ENCODE peak calls at places on chromosomes 12 and 14, in seven cellular contexts. One of them, this sample, is unnamed.

GRCh38 chr14:70622111-70622712 is 19.5 kb upstream of the TTC9 start:
- DNase-seq in right atrium auricular region: no peak
- DNase-seq in CD8-positive, alpha-beta T cell: peak; percentile 34
- DNase-seq in GM19239: no peak
- DNase-seq in naive thymus-derived CD8-positive, alpha-beta T cell: peak; percentile 66
- DNase-seq in lower lobe of right lung: no peak
- DNase-seq in HuH-7.5: no peak
- DNase-seq in this sample: no peak

GRCh38 chr12:98821232-98821631 is 176.1 kb downstream of the APAF1 start:
- DNase-seq in naive thymus-derived CD8-positive, alpha-beta T cell: no peak
- DNase-seq in right atrium auricular region: no peak
- DNase-seq in CD8-positive, alpha-beta T cell: no peak
- DNase-seq in GM19239: no peak
- DNase-seq in HuH-7.5: no peak
- DNase-seq in lower lobe of right lung: no peak
- DNase-seq in this sample: no peak

GRCh38 chr12:99911967-99912366 is 72.8 kb downstream of the ANKS1B start:
- DNase-seq in lower lobe of right lung: no peak
- DNase-seq in GM19239: no peak
- DNase-seq in CD8-positive, alpha-beta T cell: no peak
- DNase-seq in naive thymus-derived CD8-positive, alpha-beta T cell: no peak
- DNase-seq in HuH-7.5: no peak
- DNase-seq in right atrium auricular region: no peak
- DNase-seq in this sample: no peak

GRCh38 chr14:61561657-61562276 is 133.5 kb upstream of the HIF1A start:
- DNase-seq in lower lobe of right lung: peak; percentile 66
- DNase-seq in naive thymus-derived CD8-positive, alpha-beta T cell: no peak
- DNase-seq in CD8-positive, alpha-beta T cell: no peak
- DNase-seq in HuH-7.5: peak; percentile 65
- DNase-seq in right atrium auricular region: peak; percentile 82
- DNase-seq in GM19239: no peak
- DNase-seq in this sample: no peak

GRCh38 chr12:46494424-46494823 is 121.9 kb upstream of the SLC38A2 start:
- DNase-seq in GM19239: no peak
- DNase-seq in HuH-7.5: no peak
- DNase-seq in CD8-positive, alpha-beta T cell: no peak
- DNase-seq in right atrium auricular region: no peak
- DNase-seq in lower lobe of right lung: no peak
- DNase-seq in naive thymus-derived CD8-positive, alpha-beta T cell: no peak
- DNase-seq in this sample: no peak

GRCh38 chr14:73773441-73774243 is 59.5 kb upstream of the PNMA1 start:
- DNase-seq in naive thymus-derived CD8-positive, alpha-beta T cell: no peak
- DNase-seq in CD8-positive, alpha-beta T cell: no peak
- DNase-seq in HuH-7.5: no peak
- DNase-seq in right atrium auricular region: no peak
- DNase-seq in GM19239: no peak
- DNase-seq in lower lobe of right lung: no peak
- DNase-seq in this sample: no peak

GRCh38 chr14:61003571-61003970 is 22.5 kb downstream of the SLC38A6 start:
- DNase-seq in right atrium auricular region: no peak
- DNase-seq in naive thymus-derived CD8-positive, alpha-beta T cell: no peak
- DNase-seq in HuH-7.5: no peak
- DNase-seq in CD8-positive, alpha-beta T cell: no peak
- DNase-seq in GM19239: no peak
- DNase-seq in lower lobe of right lung: no peak
- DNase-seq in this sample: no peak

GRCh38 chr14:101128478-101129450 is 225.2 kb upstream of the RTL1 start:
- DNase-seq in GM19239: no peak
- DNase-seq in right atrium auricular region: no peak
- DNase-seq in lower lobe of right lung: peak; percentile 31
- DNase-seq in HuH-7.5: no peak
- DNase-seq in naive thymus-derived CD8-positive, alpha-beta T cell: no peak
- DNase-seq in CD8-positive, alpha-beta T cell: no peak
- DNase-seq in this sample: no peak

GRCh38 chr12:117671734-117672133 is 297.1 kb downstream of the KSR2 start:
- DNase-seq in lower lobe of right lung: no peak
- DNase-seq in CD8-positive, alpha-beta T cell: no peak
- DNase-seq in naive thymus-derived CD8-positive, alpha-beta T cell: no peak
- DNase-seq in HuH-7.5: peak; percentile 34
- DNase-seq in right atrium auricular region: no peak
- DNase-seq in GM19239: peak; percentile 21
- DNase-seq in this sample: no peak

GRCh38 chr12:62267490-62267889 is 7.3 kb downstream of the USP15 start:
- DNase-seq in HuH-7.5: no peak
- DNase-seq in GM19239: no peak
- DNase-seq in naive thymus-derived CD8-positive, alpha-beta T cell: no peak
- DNase-seq in lower lobe of right lung: no peak
- DNase-seq in CD8-positive, alpha-beta T cell: no peak
- DNase-seq in right atrium auricular region: no peak
- DNase-seq in this sample: no peak

GRCh38 chr14:97056086-97056485 is 258.9 kb downstream of the VRK1 start:
- DNase-seq in HuH-7.5: no peak
- DNase-seq in GM19239: no peak
- DNase-seq in lower lobe of right lung: no peak
- DNase-seq in right atrium auricular region: no peak
- DNase-seq in CD8-positive, alpha-beta T cell: no peak
- DNase-seq in naive thymus-derived CD8-positive, alpha-beta T cell: peak; percentile 11
- DNase-seq in this sample: no peak

GRCh38 chr14:84340938-84341337 is 1189.0 kb upstream of the FLRT2 start:
- DNase-seq in HuH-7.5: no peak
- DNase-seq in GM19239: no peak
- DNase-seq in CD8-positive, alpha-beta T cell: no peak
- DNase-seq in lower lobe of right lung: no peak
- DNase-seq in right atrium auricular region: no peak
- DNase-seq in naive thymus-derived CD8-positive, alpha-beta T cell: no peak
- DNase-seq in this sample: no peak

GRCh38 chr12:106981781-106982180 is 5.2 kb downstream of the MTERF2 start:
- DNase-seq in HuH-7.5: no peak
- DNase-seq in right atrium auricular region: no peak
- DNase-seq in naive thymus-derived CD8-positive, alpha-beta T cell: no peak
- DNase-seq in CD8-positive, alpha-beta T cell: no peak
- DNase-seq in GM19239: no peak
- DNase-seq in lower lobe of right lung: no peak
- DNase-seq in this sample: no peak

GRCh38 chr12:96513681-96514080 is 24.3 kb downstream of the CFAP54 start:
- DNase-seq in CD8-positive, alpha-beta T cell: no peak
- DNase-seq in lower lobe of right lung: no peak
- DNase-seq in naive thymus-derived CD8-positive, alpha-beta T cell: no peak
- DNase-seq in HuH-7.5: no peak
- DNase-seq in right atrium auricular region: no peak
- DNase-seq in GM19239: no peak
- DNase-seq in this sample: no peak

GRCh38 chr14:53306267-53306721 is 153.2 kb upstream of the DDHD1 start:
- DNase-seq in HuH-7.5: peak; percentile 29
- DNase-seq in lower lobe of right lung: no peak
- DNase-seq in CD8-positive, alpha-beta T cell: peak; percentile 13
- DNase-seq in right atrium auricular region: no peak
- DNase-seq in GM19239: peak; percentile 27
- DNase-seq in naive thymus-derived CD8-positive, alpha-beta T cell: peak; percentile 26
- DNase-seq in this sample: no peak

GRCh38 chr12:118140825-118141224 is 4.9 kb downstream of the PEBP1 start:
- DNase-seq in naive thymus-derived CD8-positive, alpha-beta T cell: no peak
- DNase-seq in lower lobe of right lung: no peak
- DNase-seq in HuH-7.5: no peak
- DNase-seq in CD8-positive, alpha-beta T cell: no peak
- DNase-seq in right atrium auricular region: no peak
- DNase-seq in GM19239: no peak
- DNase-seq in this sample: no peak

GRCh38 chr12:62683724-62684501 is 217.3 kb downstream of the MON2 start:
- DNase-seq in lower lobe of right lung: no peak
- DNase-seq in HuH-7.5: no peak
- DNase-seq in GM19239: no peak
- DNase-seq in CD8-positive, alpha-beta T cell: no peak
- DNase-seq in right atrium auricular region: peak; percentile 76
- DNase-seq in naive thymus-derived CD8-positive, alpha-beta T cell: no peak
- DNase-seq in this sample: no peak

GRCh38 chr14:55454264-55455151 is 14.1 kb upstream of the TBPL2 start:
- DNase-seq in naive thymus-derived CD8-positive, alpha-beta T cell: no peak
- DNase-seq in CD8-positive, alpha-beta T cell: no peak
- DNase-seq in HuH-7.5: no peak
- DNase-seq in GM19239: no peak
- DNase-seq in lower lobe of right lung: no peak
- DNase-seq in right atrium auricular region: no peak
- DNase-seq in this sample: no peak

GRCh38 chr14:37195327-37195726 is 2.4 kb upstream of the MIPOL1 start:
- DNase-seq in GM19239: no peak
- DNase-seq in HuH-7.5: no peak
- DNase-seq in lower lobe of right lung: no peak
- DNase-seq in naive thymus-derived CD8-positive, alpha-beta T cell: no peak
- DNase-seq in right atrium auricular region: no peak
- DNase-seq in CD8-positive, alpha-beta T cell: no peak
- DNase-seq in this sample: no peak

GRCh38 chr14:45976001-45976400 is 675.6 kb downstream of the RPL10L start:
- DNase-seq in naive thymus-derived CD8-positive, alpha-beta T cell: no peak
- DNase-seq in HuH-7.5: no peak
- DNase-seq in lower lobe of right lung: no peak
- DNase-seq in CD8-positive, alpha-beta T cell: no peak
- DNase-seq in GM19239: no peak
- DNase-seq in right atrium auricular region: no peak
- DNase-seq in this sample: no peak

GRCh38 chr12:68175566-68176033 is 16.1 kb upstream of the IFNG start:
- DNase-seq in GM19239: peak; percentile 25
- DNase-seq in CD8-positive, alpha-beta T cell: peak; percentile 32
- DNase-seq in lower lobe of right lung: no peak
- DNase-seq in naive thymus-derived CD8-positive, alpha-beta T cell: peak; percentile 90
- DNase-seq in right atrium auricular region: no peak
- DNase-seq in HuH-7.5: no peak
- DNase-seq in this sample: no peak

GRCh38 chr14:99232406-99233214 is 39.4 kb downstream of the BCL11B start:
- DNase-seq in GM19239: no peak
- DNase-seq in HuH-7.5: no peak
- DNase-seq in naive thymus-derived CD8-positive, alpha-beta T cell: no peak
- DNase-seq in CD8-positive, alpha-beta T cell: no peak
- DNase-seq in right atrium auricular region: no peak
- DNase-seq in lower lobe of right lung: no peak
- DNase-seq in this sample: peak; percentile 50

GRCh38 chr12:50220357-50221061 is 53.3 kb upstream of the CERS5 start:
- DNase-seq in GM19239: no peak
- DNase-seq in right atrium auricular region: no peak
- DNase-seq in lower lobe of right lung: no peak
- DNase-seq in naive thymus-derived CD8-positive, alpha-beta T cell: peak; percentile 22
- DNase-seq in HuH-7.5: no peak
- DNase-seq in CD8-positive, alpha-beta T cell: no peak
- DNase-seq in this sample: no peak

GRCh38 chr12:26153421-26154154 is 28.8 kb upstream of the BHLHE41 start:
- DNase-seq in GM19239: no peak
- DNase-seq in CD8-positive, alpha-beta T cell: no peak
- DNase-seq in HuH-7.5: no peak
- DNase-seq in lower lobe of right lung: no peak
- DNase-seq in naive thymus-derived CD8-positive, alpha-beta T cell: no peak
- DNase-seq in right atrium auricular region: no peak
- DNase-seq in this sample: no peak

GRCh38 chr14:32232481-32232880 is 29.4 kb upstream of the RNU6-8 start:
- DNase-seq in CD8-positive, alpha-beta T cell: no peak
- DNase-seq in naive thymus-derived CD8-positive, alpha-beta T cell: no peak
- DNase-seq in right atrium auricular region: no peak
- DNase-seq in HuH-7.5: no peak
- DNase-seq in GM19239: no peak
- DNase-seq in lower lobe of right lung: no peak
- DNase-seq in this sample: no peak

GRCh38 chr12:119770146-119770545 is 102.2 kb downstream of the PRKAB1 start:
- DNase-seq in GM19239: no peak
- DNase-seq in CD8-positive, alpha-beta T cell: no peak
- DNase-seq in right atrium auricular region: no peak
- DNase-seq in naive thymus-derived CD8-positive, alpha-beta T cell: no peak
- DNase-seq in lower lobe of right lung: no peak
- DNase-seq in HuH-7.5: no peak
- DNase-seq in this sample: no peak

GRCh38 chr12:52688481-52688880 is 8.3 kb upstream of the KRT1 start:
- DNase-seq in GM19239: no peak
- DNase-seq in HuH-7.5: no peak
- DNase-seq in naive thymus-derived CD8-positive, alpha-beta T cell: no peak
- DNase-seq in lower lobe of right lung: no peak
- DNase-seq in CD8-positive, alpha-beta T cell: no peak
- DNase-seq in right atrium auricular region: no peak
- DNase-seq in this sample: no peak

GRCh38 chr14:22865424-22866215 is 5.9 kb upstream of the LRP10 start:
- DNase-seq in CD8-positive, alpha-beta T cell: no peak
- DNase-seq in GM19239: no peak
- DNase-seq in HuH-7.5: no peak
- DNase-seq in lower lobe of right lung: peak; percentile 14
- DNase-seq in naive thymus-derived CD8-positive, alpha-beta T cell: no peak
- DNase-seq in right atrium auricular region: no peak
- DNase-seq in this sample: no peak

GRCh38 chr12:56596815-56597214 is 33.3 kb downstream of the BAZ2A start:
- DNase-seq in GM19239: no peak
- DNase-seq in lower lobe of right lung: no peak
- DNase-seq in naive thymus-derived CD8-positive, alpha-beta T cell: no peak
- DNase-seq in right atrium auricular region: no peak
- DNase-seq in CD8-positive, alpha-beta T cell: no peak
- DNase-seq in HuH-7.5: no peak
- DNase-seq in this sample: no peak

GRCh38 chr12:74899031-74899829 is 310.4 kb downstream of the KCNC2 start:
- DNase-seq in right atrium auricular region: no peak
- DNase-seq in GM19239: no peak
- DNase-seq in CD8-positive, alpha-beta T cell: no peak
- DNase-seq in naive thymus-derived CD8-positive, alpha-beta T cell: no peak
- DNase-seq in HuH-7.5: no peak
- DNase-seq in lower lobe of right lung: no peak
- DNase-seq in this sample: no peak

This sample was measured in chondrocyte.